ENCODE peak calls at places on chromosomes 1 and 21, in ten cellular contexts. N is NCI-H524; U is OCI-M1; R is WTC11; W is stimulated activated CD4-positive, alpha-beta T cell treated with anti-CD3 and anti-CD28 coated beads, Interleukin-4, amount 100 ng/mL, for 48 hours; L is hypothalamus; D is caudate nucleus; I is AG09319; F is endothelial cell of umbilical vein; S is tibial nerve. M is an unnamed sample.

GRCh38 chr1:11731719-11732283 is 4.1 kb upstream of the AGTRAP start:
- DNase-seq in N (peak; percentile 59), U (peak; percentile 38), R (peak; percentile 67), W (no peak), L (peak; percentile 66), D (peak; percentile 65), I (no peak), F (peak; percentile 54), S (peak; percentile 71), M (no peak)

GRCh38 chr1:225654688-225655508 is 2.0 kb upstream of the ENAH start:
- DNase-seq in N (no peak), U (no peak), R (no peak), W (no peak), L (no peak), D (no peak), I (no peak), F (no peak), S (no peak), M (no peak)

GRCh38 chr1:23963617-23964234 is 4.1 kb downstream of the PNRC2 start:
- DNase-seq in N (no peak), U (peak; percentile 43), R (no peak), W (no peak), L (no peak), D (no peak), I (no peak), F (no peak), S (no peak), M (no peak)

GRCh38 chr1:24849653-24850295 is 80.3 kb downstream of the RUNX3 start:
- DNase-seq in N (peak; percentile 46), U (peak; percentile 62), R (no peak), W (no peak), L (no peak), D (no peak), I (no peak), F (peak; percentile 47), S (no peak), M (peak; percentile 8)

GRCh38 chr1:112722601-112723510 is 7.7 kb upstream of the PPM1J start:
- DNase-seq in N (peak; percentile 90), U (no peak), R (peak; percentile 58), W (no peak), L (no peak), D (no peak), I (no peak), F (no peak), S (no peak), M (no peak)

GRCh38 chr1:50369008-50369634 is 54.1 kb downstream of the DMRTA2 start:
- DNase-seq in N (no peak), U (no peak), R (no peak), W (no peak), L (no peak), D (no peak), I (no peak), F (no peak), S (no peak), M (no peak)

GRCh38 chr1:207952617-207953542 is 42.0 kb upstream of the CD34 start:
- DNase-seq in N (no peak), U (peak; percentile 50), R (no peak), W (no peak), L (no peak), D (no peak), I (no peak), F (peak; percentile 42), S (no peak), M (no peak)

GRCh38 chr1:218969021-218969420 is 204.7 kb upstream of the LYPLAL1 start:
- DNase-seq in N (no peak), U (no peak), R (no peak), W (no peak), L (no peak), D (no peak), I (no peak), F (no peak), S (no peak), M (no peak)

GRCh38 chr1:8238141-8239038 is 79.5 kb upstream of the SLC45A1 start:
- DNase-seq in N (no peak), U (peak; percentile 19), R (no peak), W (no peak), L (no peak), D (no peak), I (no peak), F (peak; percentile 71), S (no peak), M (no peak)

GRCh38 chr1:32151319-32151787 is 28.1 kb upstream of the TXLNA start:
- DNase-seq in N (peak; percentile 26), U (no peak), R (no peak), W (no peak), L (no peak), D (no peak), I (peak; percentile 0), F (peak; percentile 16), S (no peak), M (no peak)

GRCh38 chr1:86409416-86410021 is 13.4 kb upstream of the ODF2L start:
- DNase-seq in N (peak; percentile 99), U (no peak), R (no peak), W (no peak), L (no peak), D (no peak), I (no peak), F (no peak), S (no peak), M (peak; percentile 22)

GRCh38 chr1:151611288-151611790 is 511 bp upstream of the SNX27 start:
- DNase-seq in N (no peak), U (peak; percentile 87), R (no peak), W (no peak), L (no peak), D (no peak), I (no peak), F (no peak), S (no peak), M (peak; percentile 75)

GRCh38 chr1:92482404-92482664 is 4.4 kb downstream of the GFI1 start:
- DNase-seq in N (no peak), U (no peak), R (no peak), W (no peak), L (no peak), D (no peak), I (no peak), F (peak; percentile 37), S (no peak), M (no peak)

GRCh38 chr1:223482766-223483165 is 89.6 kb downstream of the CCDC185 start:
- DNase-seq in N (no peak), U (no peak), R (no peak), W (no peak), L (no peak), D (no peak), I (no peak), F (no peak), S (no peak), M (no peak)

GRCh38 chr21:42461881-42462877 is 33.8 kb downstream of the RSPH1 start:
- DNase-seq in N (peak; percentile 96), U (peak; percentile 52), R (no peak), W (no peak), L (no peak), D (no peak), I (no peak), F (no peak), S (no peak), M (no peak)

GRCh38 chr1:145892486-145893087 is 6.9 kb upstream of the ANKRD35 start:
- DNase-seq in N (no peak), U (peak; percentile 85), R (no peak), W (no peak), L (no peak), D (no peak), I (no peak), F (peak; percentile 81), S (no peak), M (peak; percentile 78)

GRCh38 chr1:119011706-119012105 is 23.6 kb upstream of the TBX15 start:
- DNase-seq in N (no peak), U (no peak), R (no peak), W (no peak), L (no peak), D (no peak), I (no peak), F (no peak), S (no peak), M (no peak)

GRCh38 chr1:165893507-165893906 is 66.1 kb downstream of the UCK2 start:
- DNase-seq in N (no peak), U (no peak), R (no peak), W (no peak), L (no peak), D (no peak), I (no peak), F (no peak), S (no peak), M (no peak)

GRCh38 chr1:3215198-3216045 is 146.4 kb downstream of the PRDM16 start:
- DNase-seq in N (no peak), U (no peak), R (no peak), W (no peak), L (no peak), D (no peak), I (no peak), F (no peak), S (no peak), M (no peak)

GRCh38 chr1:22039594-22040347 is 12.7 kb upstream of the CDC42 start:
- DNase-seq in N (no peak), U (peak; percentile 97), R (peak; percentile 29), W (peak; percentile 71), L (no peak), D (no peak), I (no peak), F (peak; percentile 44), S (no peak), M (peak; percentile 95)

GRCh38 chr1:118556936-118557335 is 371.9 kb upstream of the SPAG17 start:
- DNase-seq in N (no peak), U (no peak), R (no peak), W (no peak), L (no peak), D (no peak), I (no peak), F (no peak), S (no peak), M (no peak)

GRCh38 chr1:214549604-214550338 is 1.6 kb downstream of the PTPN14 start:
- DNase-seq in N (peak; percentile 94), U (no peak), R (no peak), W (no peak), L (no peak), D (no peak), I (no peak), F (peak; percentile 57), S (no peak), M (no peak)

GRCh38 chr1:184881941-184882648 is 92.2 kb downstream of the NIBAN1 start:
- DNase-seq in N (no peak), U (no peak), R (no peak), W (no peak), L (no peak), D (no peak), I (no peak), F (no peak), S (no peak), M (no peak)

GRCh38 chr21:15826147-15826780 is 96.5 kb downstream of the USP25 start:
- DNase-seq in N (peak; percentile 54), U (peak; percentile 70), R (peak; percentile 13), W (no peak), L (no peak), D (no peak), I (no peak), F (peak; percentile 74), S (no peak), M (peak; percentile 72)

GRCh38 chr1:11072216-11072917 is 12.5 kb upstream of the SRM start:
- DNase-seq in N (no peak), U (no peak), R (peak; percentile 22), W (no peak), L (no peak), D (no peak), I (no peak), F (no peak), S (no peak), M (no peak)

GRCh38 chr1:25486602-25487001 is 55.9 kb downstream of the MACO1 start:
- DNase-seq in N (peak; percentile 16), U (no peak), R (no peak), W (no peak), L (no peak), D (no peak), I (no peak), F (no peak), S (no peak), M (no peak)

GRCh38 chr1:183247484-183247883 is 61.4 kb downstream of the LAMC2 start:
- DNase-seq in N (no peak), U (no peak), R (no peak), W (no peak), L (no peak), D (no peak), I (no peak), F (no peak), S (no peak), M (no peak)

GRCh38 chr1:26889580-26890466 is at the start of gene GPN2:
- DNase-seq in N (peak; percentile 71), U (peak; percentile 90), R (peak; percentile 67), W (peak; percentile 57), L (peak; percentile 82), D (peak; percentile 60), I (no peak), F (peak; percentile 87), S (peak; percentile 51), M (peak; percentile 92)